ENCODE peak calls at places on chromosomes 4 and X, in six cellular contexts. Y is dermis microvascular lymphatic vessel endothelial cell, U is BJ, S is cardiac muscle cell, B is neural progenitor cell, P is NCI-H510A treated with DMSO at 0.1 percent for 48 hours. J is an unnamed sample.

GRCh38 chr4:135408109-135408508 is 1206.5 kb upstream of the PABPC4L start:
- DNase-seq in Y (no peak), U (no peak), S (no peak), B (no peak), P (no peak), J (no peak)

GRCh38 chrX:119288890-119289393 is 52.9 kb downstream of the PGRMC1 start:
- DNase-seq in Y (no peak), U (no peak), S (no peak), B (no peak), P (no peak), J (no peak)

GRCh38 chrX:15340867-15341266 is 5.5 kb upstream of the PIGA start:
- DNase-seq in Y (no peak), U (no peak), S (no peak), B (peak), P (no peak), J (no peak)

GRCh38 chrX:70219938-70220764 is 14.3 kb upstream of the AWAT1 start:
- DNase-seq in Y (no peak), U (no peak), S (no peak), B (no peak), P (peak), J (peak)

GRCh38 chrX:10589098-10589497 is 31.3 kb downstream of the MID1 start:
- DNase-seq in Y (no peak), U (no peak), S (no peak), B (no peak), P (no peak), J (no peak)

GRCh38 chr4:40972722-40973121 is 223.0 kb downstream of the NSUN7 start:
- DNase-seq in Y (no peak), U (no peak), S (no peak), B (no peak), P (no peak), J (no peak)

GRCh38 chr4:82705169-82705568 is 93.4 kb downstream of the SCD5 start:
- DNase-seq in Y (no peak), U (no peak), S (no peak), B (no peak), P (no peak), J (no peak)

GRCh38 chr4:40264995-40265909 is 68.4 kb downstream of the RHOH start:
- DNase-seq in Y (no peak), U (no peak), S (peak), B (peak), P (peak), J (peak)

GRCh38 chrX:74506310-74507115 is 85.2 kb downstream of the SLC16A2 start:
- DNase-seq in Y (no peak), U (no peak), S (no peak), B (no peak), P (no peak), J (no peak)

GRCh38 chr4:68797048-68797447 is 18.7 kb upstream of the UGT2B10 start:
- DNase-seq in Y (no peak), U (no peak), S (no peak), B (no peak), P (no peak), J (no peak)

GRCh38 chr4:146585761-146586333 is 52.8 kb upstream of the POU4F2 start:
- DNase-seq in Y (no peak), U (peak), S (no peak), B (no peak), P (no peak), J (no peak)

GRCh38 chrX:110733166-110733565 is 62.5 kb downstream of the CHRDL1 start:
- DNase-seq in Y (no peak), U (no peak), S (no peak), B (no peak), P (no peak), J (no peak)

GRCh38 chr4:1363540-1363939 is 16.5 kb downstream of the UVSSA start:
- DNase-seq in Y (no peak), U (no peak), S (no peak), B (no peak), P (no peak), J (peak)

GRCh38 chr4:138919094-138919936 is 96.3 kb upstream of the NOCT start:
- DNase-seq in Y (peak), U (no peak), S (peak), B (peak), P (peak), J (peak)

GRCh38 chr4:5191831-5192230 is 140.6 kb downstream of the STK32B start:
- DNase-seq in Y (no peak), U (no peak), S (no peak), B (no peak), P (no peak), J (no peak)

GRCh38 chr4:100022792-100023222 is 72.7 kb upstream of the H2AZ1 start:
- DNase-seq in Y (no peak), U (no peak), S (peak), B (peak), P (no peak), J (peak)

J was measured in NCI-H2081.